ENCODE peak calls at places on chromosomes 2 and 18, in ten cellular contexts. L is NCI-H774; J is GM23338; A is mesothelial cell of epicardium; S is SW480; X is naive thymus-derived CD4-positive, alpha-beta T cell; P is right cardiac atrium; N is HEK293T; C is cardiac fibroblast; R is upper lobe of right lung. D is an unnamed sample.

GRCh38 chr2:226403360-226403759 is 396.3 kb downstream of the IRS1 start:
- DNase-seq in N (no peak), X (no peak), R (no peak), J (no peak), S (no peak), A (no peak), C (no peak), P (no peak), L (no peak), D (no peak)

GRCh38 chr18:48136544-48137353 is 206.3 kb upstream of the SMAD2 start:
- DNase-seq in N (peak; percentile 42), P (peak; percentile 67), J (peak; percentile 49), C (no peak), X (no peak), L (no peak), S (no peak), R (no peak), A (no peak), D (no peak)

GRCh38 chr2:56580242-56580641 is 396.5 kb downstream of the CCDC85A start:
- DNase-seq in P (no peak), R (no peak), S (no peak), N (no peak), L (no peak), J (no peak), A (no peak), X (no peak), C (peak; percentile 37), D (no peak)

GRCh38 chr2:216315817-216316603 is 56.3 kb downstream of the MARCHF4 start:
- DNase-seq in S (peak; percentile 53), X (no peak), J (peak; percentile 24), R (no peak), P (no peak), L (no peak), N (no peak), A (no peak), C (peak; percentile 19), D (no peak)

GRCh38 chr18:27656167-27656778 is 471.2 kb upstream of the CHST9 start:
- DNase-seq in C (no peak), X (no peak), A (no peak), R (no peak), S (no peak), J (no peak), P (no peak), L (no peak), N (no peak), D (no peak)

GRCh38 chr2:39665811-39666488 is at the start of gene TMEM178A:
- DNase-seq in J (peak; percentile 79), L (no peak), N (peak; percentile 58), S (no peak), A (no peak), X (no peak), P (peak; percentile 53), C (no peak), R (no peak), D (no peak)

GRCh38 chr2:151946856-151947523 is 118.8 kb upstream of the ARL5A start:
- DNase-seq in S (peak; percentile 36), L (no peak), N (peak; percentile 72), C (peak; percentile 18), A (no peak), P (peak; percentile 66), R (no peak), X (no peak), J (peak; percentile 95), D (peak; percentile 27)

GRCh38 chr2:178271629-178272333 is 77.5 kb downstream of the OSBPL6 start:
- DNase-seq in R (no peak), S (no peak), C (peak; percentile 95), A (no peak), L (no peak), X (no peak), P (peak; percentile 95), N (no peak), J (no peak), D (peak; percentile 26)

GRCh38 chr2:23772684-23773083 is 154.2 kb downstream of the ATAD2B start:
- DNase-seq in R (no peak), L (no peak), S (no peak), C (no peak), N (no peak), X (no peak), P (no peak), J (no peak), A (no peak), D (no peak)

GRCh38 chr2:19949071-19949470 is 40.8 kb downstream of the WDR35 start:
- DNase-seq in J (no peak), C (peak; percentile 75), A (no peak), X (no peak), N (no peak), R (no peak), P (no peak), L (no peak), S (no peak), D (no peak)

GRCh38 chr2:28713582-28714292 is 37.9 kb upstream of the PPP1CB start:
- DNase-seq in P (no peak), L (no peak), C (peak; percentile 29), R (no peak), J (no peak), N (no peak), A (no peak), X (no peak), S (no peak), D (no peak)

GRCh38 chr18:80232030-80232429 is 15.3 kb downstream of the PARD6G start:
- DNase-seq in L (no peak), C (no peak), P (no peak), J (no peak), R (no peak), A (no peak), N (no peak), X (no peak), S (no peak), D (no peak)

GRCh38 chr18:50282521-50283335 is 1.4 kb upstream of the MBD1 start:
- DNase-seq in P (peak; percentile 74), N (no peak), A (no peak), J (no peak), X (no peak), R (peak; percentile 69), C (no peak), S (no peak), L (no peak), D (no peak)

GRCh38 chr18:34697891-34698290 is 12.2 kb upstream of the DTNA start:
- DNase-seq in N (no peak), J (no peak), A (no peak), P (no peak), L (no peak), C (no peak), R (no peak), X (no peak), S (no peak), D (no peak)

GRCh38 chr2:159710601-159711180 is 1.6 kb upstream of the MARCHF7 start:
- DNase-seq in L (no peak), P (no peak), J (no peak), C (peak; percentile 69), X (no peak), A (no peak), S (no peak), R (no peak), N (no peak), D (no peak)

GRCh38 chr18:31581498-31582197 is 10.0 kb upstream of the TTR start:
- DNase-seq in X (no peak), A (no peak), S (no peak), C (peak; percentile 16), P (no peak), J (no peak), R (no peak), N (no peak), L (no peak), D (no peak)

GRCh38 chr18:23143059-23143831 is 8.0 kb downstream of the CABLES1 start:
- DNase-seq in C (peak; percentile 47), A (no peak), L (no peak), J (no peak), R (peak; percentile 78), N (no peak), S (peak; percentile 86), X (no peak), P (peak; percentile 80), D (no peak)

GRCh38 chr2:43455735-43456642 is 139.8 kb downstream of the THADA start:
- DNase-seq in X (no peak), P (no peak), C (peak; percentile 72), N (no peak), A (no peak), J (no peak), L (no peak), S (peak; percentile 53), R (no peak), D (no peak)

GRCh38 chr2:67846341-67847070 is 216.3 kb downstream of the C1D start:
- DNase-seq in C (peak; percentile 97), N (peak; percentile 84), P (peak; percentile 86), S (peak; percentile 84), R (peak; percentile 83), J (peak; percentile 97), L (peak; percentile 94), X (no peak), A (peak; percentile 70), D (peak; percentile 62)

GRCh38 chr2:36359006-36359580 is 3.5 kb downstream of the CRIM1 start:
- DNase-seq in R (no peak), X (no peak), P (no peak), C (peak; percentile 41), J (no peak), A (no peak), S (no peak), N (no peak), L (no peak), D (no peak)

D was measured in omental fat pad.